ENCODE peak calls at places on chromosomes 5 and 9, in six cellular contexts. G, X, I, A, H and R are unnamed samples.
A peak's percentile ranks its signal among the peaks of the same experiment; 100 is the strongest.

GRCh38 chr5:127064253-127064652 is 9.0 kb downstream of the C5orf63 start:
- DNase-seq in G (no peak), X (no peak), I (no peak), A (no peak), H (no peak), R (no peak)

GRCh38 chr9:129887210-129888084 is 52.2 kb downstream of the USP20 start:
- DNase-seq in G (no peak), X (no peak), I (peak; percentile 72), A (peak; percentile 78), H (no peak), R (peak; percentile 61)

GRCh38 chr9:126430124-126430523 is 103.5 kb downstream of the MVB12B start:
- DNase-seq in G (no peak), X (no peak), I (no peak), A (no peak), H (no peak), R (no peak)

GRCh38 chr9:102518324-102518723 is 476.8 kb upstream of the CYLC2 start:
- DNase-seq in G (no peak), X (no peak), I (no peak), A (no peak), H (no peak), R (no peak)

GRCh38 chr5:59569608-59570334 is 323.8 kb downstream of the PDE4D start:
- DNase-seq in G (no peak), X (no peak), I (no peak), A (no peak), H (no peak), R (no peak)

GRCh38 chr5:168300377-168301182 is 9.1 kb downstream of the WWC1 start:
- DNase-seq in G (no peak), X (no peak), I (peak; percentile 39), A (no peak), H (no peak), R (peak; percentile 29)

GRCh38 chr5:141573489-141574121 is 45.2 kb downstream of the DIAPH1 start:
- DNase-seq in G (no peak), X (no peak), I (no peak), A (no peak), H (no peak), R (no peak)

GRCh38 chr5:136053336-136054121 is 24.7 kb downstream of the TGFBI start:
- DNase-seq in G (peak; percentile 76), X (no peak), I (no peak), A (peak; percentile 98), H (peak; percentile 94), R (no peak)

GRCh38 chr5:116256717-116257116 is 171.9 kb downstream of the COMMD10 start:
- DNase-seq in G (no peak), X (no peak), I (no peak), A (no peak), H (peak; percentile 56), R (no peak)

GRCh38 chr5:117547192-117547591 is 972.6 kb upstream of the SEMA6A start:
- DNase-seq in G (no peak), X (no peak), I (no peak), A (no peak), H (no peak), R (no peak)

GRCh38 chr9:114289106-114289505 is 33.8 kb upstream of the ORM1 start:
- DNase-seq in G (no peak), X (no peak), I (no peak), A (no peak), H (no peak), R (no peak)

GRCh38 chr5:1417586-1418225 is 27.5 kb downstream of the SLC6A3 start:
- DNase-seq in G (no peak), X (no peak), I (no peak), A (no peak), H (no peak), R (no peak)

GRCh38 chr5:56594821-56595220 is 220.5 kb upstream of the MAP3K1 start:
- DNase-seq in G (no peak), X (no peak), I (no peak), A (no peak), H (no peak), R (no peak)

GRCh38 chr9:6068983-6069382 is 53.6 kb upstream of the RANBP6 start:
- DNase-seq in G (no peak), X (no peak), I (peak; percentile 63), A (no peak), H (no peak), R (peak; percentile 39)

GRCh38 chr5:180644825-180645608 is 4.4 kb downstream of the FLT4 start:
- DNase-seq in G (no peak), X (peak; percentile 34), I (no peak), A (no peak), H (no peak), R (no peak)

GRCh38 chr9:74821636-74822035 is 66.1 kb downstream of the TRPM6 start:
- DNase-seq in G (no peak), X (no peak), I (no peak), A (no peak), H (no peak), R (no peak)

GRCh38 chr5:60636001-60636400 is 64.0 kb downstream of the DEPDC1B start:
- DNase-seq in G (no peak), X (no peak), I (no peak), A (peak; percentile 12), H (no peak), R (no peak)

GRCh38 chr9:318646-319045 is 104.0 kb downstream of the DOCK8 start:
- DNase-seq in G (no peak), X (no peak), I (no peak), A (no peak), H (no peak), R (no peak)

GRCh38 chr9:79233542-79233941 is 338.2 kb upstream of the TLE4 start:
- DNase-seq in G (peak; percentile 22), X (peak; percentile 24), I (peak; percentile 18), A (peak; percentile 61), H (peak; percentile 50), R (peak; percentile 76)

GRCh38 chr9:82891321-82891720 is 171.6 kb downstream of the RASEF start:
- DNase-seq in G (no peak), X (no peak), I (no peak), A (no peak), H (no peak), R (no peak)

GRCh38 chr9:82890401-82890800 is 172.5 kb downstream of the RASEF start:
- DNase-seq in G (no peak), X (no peak), I (no peak), A (no peak), H (no peak), R (no peak)

GRCh38 chr9:82890865-82891264 is 172.1 kb downstream of the RASEF start:
- DNase-seq in G (no peak), X (no peak), I (no peak), A (no peak), H (no peak), R (no peak)

GRCh38 chr9:82893549-82893948 is 169.4 kb downstream of the RASEF start:
- DNase-seq in G (no peak), X (no peak), I (no peak), A (no peak), H (no peak), R (no peak)
- H3K9me2 ChIP-seq in G (no peaks in the 10 kb centered on the region), X (no peaks in the 10 kb centered on the region), I (no peaks in the 10 kb centered on the region), A (no peaks in the 10 kb centered on the region), H (no peaks in the 10 kb centered on the region), R (no peaks in the 10 kb centered on the region)

GRCh38 chr5:14440598-14441401 is 140.8 kb upstream of the OTULINL start:
- DNase-seq in G (no peak), X (peak; percentile 83), I (no peak), A (peak; percentile 95), H (no peak), R (no peak)

GRCh38 chr5:14436801-14437542 is 144.6 kb upstream of the OTULINL start:
- DNase-seq in G (no peak), X (no peak), I (no peak), A (no peak), H (no peak), R (no peak)

GRCh38 chr5:14438195-14438606 is 143.4 kb upstream of the OTULINL start:
- DNase-seq in G (no peak), X (no peak), I (no peak), A (no peak), H (no peak), R (no peak)

GRCh38 chr5:14439087-14439841 is 142.3 kb upstream of the OTULINL start:
- DNase-seq in G (no peak), X (no peak), I (no peak), A (peak; percentile 45), H (no peak), R (no peak)

DNA sequence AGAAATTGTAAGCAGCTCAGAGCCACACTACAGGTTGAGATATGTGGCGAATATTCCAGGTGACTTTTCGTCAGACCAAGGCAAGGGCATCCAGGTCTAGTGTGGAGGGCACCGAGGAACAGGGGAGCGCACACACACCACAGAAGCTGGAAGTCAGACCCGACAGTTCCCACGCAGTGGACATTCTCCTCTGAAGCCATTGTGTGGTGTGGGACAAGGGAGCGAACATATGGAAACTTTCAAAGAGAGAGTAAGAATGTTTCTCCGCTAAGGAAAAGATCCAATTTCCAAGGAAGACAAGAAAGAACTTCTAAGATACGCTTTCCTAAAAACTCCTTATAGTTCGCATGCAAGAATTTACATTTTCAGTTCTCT is 141.4 kb upstream of the OTULINL start:
- DNase-seq in G (no peak), X (no peak), I (no peak), A (no peak), H (no peak), R (no peak)
- H2AFZ ChIP-seq in G (no peak overlapping the region), X (no peak overlapping the region), I (no peak overlapping the region), A (no peak overlapping the region), H (no peak overlapping the region), R (no peak overlapping the region)

DNA sequence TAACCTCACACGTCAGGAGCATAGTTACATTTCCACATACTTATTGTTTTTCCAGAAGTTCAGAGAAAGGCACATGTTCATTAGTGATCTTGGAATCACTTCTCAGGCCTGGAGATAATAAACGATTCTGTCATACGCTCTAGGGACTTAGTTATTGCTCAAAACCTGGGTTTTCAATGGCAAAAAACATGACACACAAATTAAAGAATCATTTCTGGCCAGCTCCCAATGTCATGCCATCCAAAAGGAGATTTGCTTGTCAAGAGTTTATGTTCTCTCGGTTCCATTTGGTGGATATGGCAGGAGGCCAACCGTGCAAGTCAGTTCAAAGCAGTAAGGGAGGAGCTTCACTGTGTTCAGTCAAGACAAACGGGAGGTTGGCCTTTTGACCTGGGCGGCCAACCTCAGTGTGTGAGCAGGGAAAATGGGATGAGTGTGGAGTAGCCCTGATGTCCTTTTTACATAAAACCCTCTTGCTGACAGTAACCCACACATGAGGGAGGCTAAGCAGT is 123.4 kb downstream of the NXNL2 start:
- DNase-seq in G (no peak), X (no peak), I (no peak), A (peak; percentile 45), H (no peak), R (no peak)
- H3K9ac ChIP-seq in G (no peak overlapping the region), X (no peak overlapping the region), I (no peak overlapping the region), A (no peak overlapping the region), H (no peak overlapping the region), R (no peak overlapping the region)

DNA sequence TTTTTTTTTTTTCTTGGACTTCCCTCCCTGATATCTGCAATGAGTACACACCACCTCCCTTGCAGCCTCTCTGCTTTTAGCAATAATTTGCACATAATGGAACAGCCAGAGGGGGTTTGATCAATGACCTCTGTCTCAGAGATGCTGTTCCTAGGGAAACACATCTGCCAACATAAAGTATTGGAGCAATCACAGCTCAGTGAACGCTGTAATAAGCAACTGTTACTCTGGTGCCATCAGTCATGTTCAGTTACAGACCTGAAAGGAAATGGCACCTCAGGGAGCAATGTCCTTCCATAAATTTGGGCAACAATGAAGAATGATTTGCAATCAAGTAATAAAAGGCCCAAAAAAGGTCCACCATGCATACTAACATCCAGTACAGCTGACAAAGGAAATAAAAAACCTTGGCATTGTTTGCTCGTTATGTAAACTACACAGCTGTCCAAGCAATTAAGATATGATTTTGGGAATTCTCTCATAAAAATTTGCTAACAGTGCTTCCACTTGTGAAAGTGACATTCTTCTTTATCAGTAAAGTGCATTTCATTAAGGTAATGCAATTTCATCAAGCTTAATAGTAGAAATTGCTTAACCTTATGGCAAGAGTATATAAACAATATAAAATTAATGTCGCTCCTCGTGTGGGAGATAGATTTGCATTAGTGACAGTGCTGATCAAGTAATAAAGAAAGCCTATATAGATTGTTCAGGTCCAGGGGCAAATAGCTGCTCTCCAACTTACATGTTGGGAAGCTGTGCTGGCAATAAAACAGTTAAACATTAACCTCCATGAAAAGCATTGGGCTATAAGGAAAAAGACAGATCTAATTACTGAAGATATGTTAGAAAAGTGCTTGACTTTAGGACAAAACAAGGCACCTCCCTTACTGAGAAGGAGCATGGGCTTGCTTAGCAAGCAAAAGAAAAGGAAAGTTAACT is 167.7 kb downstream of the RASEF start:
- DNase-seq in G (no peak), X (peak; percentile 41), I (no peak), A (no peak), H (no peak), R (no peak)
- H3K9me2 ChIP-seq in G (no peaks in the 10 kb centered on the region), X (no peaks in the 10 kb centered on the region), I (no peaks in the 10 kb centered on the region), A (no peaks in the 10 kb centered on the region), H (no peaks in the 10 kb centered on the region), R (no peaks in the 10 kb centered on the region)